ENCODE peak calls at places on chromosome 19, in seven cellular contexts. R is effector memory CD4-positive, alpha-beta T cell; T is breast epithelium; V is Peyer's patch; G is neural progenitor cell; C is upper lobe of right lung; O is HL-60. D is an unnamed sample.

GRCh38 chr19:43446746-43447489 is 18.5 kb downstream of the LYPD3 start:
- DNase-seq in O (peak), T (peak), R (peak), C (peak), G (peak), V (peak), D (peak)

GRCh38 chr19:46298477-46299003 is 1.7 kb downstream of the HIF3A start:
- DNase-seq in G (no peak), R (no peak), O (no peak), T (no peak), C (no peak), V (peak), D (no peak)

GRCh38 chr19:16066611-16067104 is 9.6 kb upstream of the TPM4 start:
- DNase-seq in V (peak), O (peak), R (no peak), C (no peak), G (no peak), T (no peak), D (peak)

GRCh38 chr19:51566489-51567100 is 4.5 kb upstream of the ZNF175 start:
- DNase-seq in C (no peak), T (no peak), R (no peak), O (no peak), G (no peak), V (no peak), D (no peak)

GRCh38 chr19:35555301-35556005 is 8.0 kb downstream of the ATP4A start:
- DNase-seq in R (no peak), C (no peak), V (no peak), G (peak), O (no peak), T (no peak), D (peak)

GRCh38 chr19:16496613-16496983 is 404 bp downstream of the C19orf44 start:
- DNase-seq in C (peak), T (no peak), V (peak), O (no peak), R (no peak), G (no peak), D (no peak)

GRCh38 chr19:10000171-10000826 is 10.0 kb downstream of the COL5A3 start:
- DNase-seq in T (no peak), C (peak), R (peak), O (peak), V (peak), G (peak), D (peak)

GRCh38 chr19:19436137-19436691 is 30.7 kb downstream of the GATAD2A start:
- DNase-seq in V (no peak), T (no peak), O (no peak), C (no peak), G (peak), R (no peak), D (no peak)

GRCh38 chr19:13282486-13283065 is 132.4 kb downstream of the IER2 start:
- DNase-seq in T (no peak), V (no peak), C (no peak), O (no peak), G (no peak), R (no peak), D (no peak)

GRCh38 chr19:52695996-52696395 is 38.8 kb downstream of the ZNF611 start:
- DNase-seq in V (no peak), C (no peak), O (no peak), T (no peak), G (no peak), R (no peak), D (no peak)

GRCh38 chr19:37925212-37925611 is 18.2 kb downstream of the SIPA1L3 start:
- DNase-seq in G (no peak), T (no peak), R (no peak), O (no peak), V (no peak), C (no peak), D (no peak)

GRCh38 chr19:16367269-16367683 is 42.6 kb downstream of the KLF2 start:
- DNase-seq in C (no peak), O (peak), T (no peak), R (peak), V (no peak), G (no peak), D (no peak)

GRCh38 chr19:33420821-33421220 is 47.3 kb downstream of the CEBPG start:
- DNase-seq in G (no peak), O (no peak), T (no peak), R (no peak), V (no peak), C (no peak), D (no peak)

GRCh38 chr19:5217171-5217570 is 123.4 kb downstream of the PTPRS start:
- DNase-seq in O (no peak), V (no peak), G (no peak), R (no peak), C (no peak), T (no peak), D (no peak)

GRCh38 chr19:16349551-16350171 is 25.0 kb downstream of the KLF2 start:
- DNase-seq in G (no peak), R (no peak), V (no peak), C (no peak), O (no peak), T (no peak), D (no peak)

GRCh38 chr19:40141546-40141945 is 49.7 kb upstream of the MAP3K10 start:
- DNase-seq in R (no peak), C (no peak), O (no peak), V (no peak), T (no peak), G (no peak), D (no peak)

GRCh38 chr19:708154-709141 is at the start of gene PALM:
- DNase-seq in C (no peak), R (no peak), V (no peak), T (no peak), O (no peak), G (peak), D (no peak)

GRCh38 chr19:3670258-3670795 is 29.9 kb downstream of the PIP5K1C start:
- DNase-seq in G (peak), T (peak), O (no peak), C (no peak), R (no peak), V (no peak), D (peak)

GRCh38 chr19:57410748-57411671 is at the start of gene ZNF17:
- DNase-seq in R (peak), G (peak), O (peak), V (peak), T (peak), C (peak), D (peak)

GRCh38 chr19:38971672-38972071 is 3.9 kb downstream of the FBXO17 start:
- DNase-seq in R (no peak), C (no peak), V (no peak), O (no peak), T (no peak), G (no peak), D (no peak)
- H3K4me3 ChIP-seq in R (no peak), C (no peak), V (no peak), O (no peak), T (no peak), G (no peak), D (no peak)

GRCh38 chr19:42132030-42132628 is at the start of gene POU2F2:
- DNase-seq in G (peak), T (no peak), C (peak), O (no peak), V (peak), R (peak), D (no peak)
- H3K4me3 ChIP-seq in G (peak), T (peak), C (peak), O (peak), V (peak), R (peak), D (no peak)

GRCh38 chr19:11519138-11519537 is 9.8 kb downstream of the ECSIT start:
- DNase-seq in T (no peak), G (no peak), R (no peak), V (no peak), O (no peak), C (no peak), D (no peak)
- H3K4me3 ChIP-seq in T (no peak), G (no peak), R (no peak), V (no peak), O (no peak), C (no peak), D (no peak)

GRCh38 chr19:21483589-21484170 is 21.7 kb upstream of the ZNF429 start:
- DNase-seq in T (peak), O (peak), C (peak), V (no peak), R (peak), G (peak), D (peak)
- H3K4me3 ChIP-seq in T (no peak), O (peak), C (peak), V (peak), R (no peak), G (no peak), D (no peak)

GRCh38 chr19:1859319-1859718 is 4.1 kb downstream of the KLF16 start:
- DNase-seq in V (no peak), T (no peak), R (no peak), O (no peak), C (no peak), G (peak), D (no peak)
- H3K4me3 ChIP-seq in V (no peak), T (no peak), R (no peak), O (peak), C (no peak), G (peak), D (no peak)

DNA sequence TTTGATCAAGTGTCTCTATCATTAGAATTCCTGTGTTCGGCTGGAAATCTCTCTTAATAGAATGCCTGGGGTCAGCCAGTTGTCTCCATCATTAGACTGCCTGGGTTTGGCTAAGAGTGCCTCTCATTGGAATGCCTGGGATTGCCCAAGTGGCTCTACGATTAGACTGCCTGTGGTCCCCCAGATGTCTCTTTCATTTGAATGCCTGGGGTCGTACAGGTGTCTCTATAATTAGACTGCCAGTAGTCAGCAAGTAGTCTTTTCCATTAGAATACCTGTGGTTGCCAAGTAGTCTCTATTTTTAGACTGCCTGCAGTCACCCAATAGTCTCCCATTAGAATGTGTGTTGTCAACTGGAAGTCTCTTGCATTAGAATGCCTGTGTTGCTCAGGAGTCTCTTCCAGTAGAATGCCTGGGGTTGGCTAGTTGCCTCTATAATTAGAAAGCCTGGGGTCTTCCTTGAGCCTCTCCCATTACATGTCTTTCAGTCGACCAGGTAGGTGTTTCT is 1523.2 kb downstream of the UQCRFS1 start:
- DNase-seq in C (no peak), V (no peak), T (no peak), O (no peak), R (no peak), G (no peak), D (no peak)
- H3K4me3 ChIP-seq in C (no peak), V (no peak), T (no peak), O (no peak), R (no peak), G (no peak), D (no peak)

GRCh38 chr19:30254789-30255188 is 117.4 kb upstream of the ZNF536 start:
- DNase-seq in G (no peak), R (no peak), T (no peak), O (no peak), V (no peak), C (no peak), D (no peak)

GRCh38 chr19:30253581-30253996 is 118.6 kb upstream of the ZNF536 start:
- DNase-seq in T (no peak), O (no peak), C (no peak), G (peak), V (no peak), R (no peak), D (no peak)

GRCh38 chr19:30249911-30250310 is 122.3 kb upstream of the ZNF536 start:
- DNase-seq in V (no peak), T (no peak), C (no peak), O (no peak), G (no peak), R (no peak), D (no peak)

GRCh38 chr19:30254214-30254613 is 118.0 kb upstream of the ZNF536 start:
- DNase-seq in V (no peak), R (no peak), G (no peak), C (no peak), O (no peak), T (no peak), D (no peak)

GRCh38 chr19:30252214-30252613 is 120.0 kb upstream of the ZNF536 start:
- DNase-seq in R (no peak), V (no peak), T (no peak), G (no peak), C (no peak), O (no peak), D (no peak)
- H3K4me3 ChIP-seq in R (no peak), V (no peak), T (no peak), G (no peak), C (no peak), O (no peak), D (no peak)

DNA sequence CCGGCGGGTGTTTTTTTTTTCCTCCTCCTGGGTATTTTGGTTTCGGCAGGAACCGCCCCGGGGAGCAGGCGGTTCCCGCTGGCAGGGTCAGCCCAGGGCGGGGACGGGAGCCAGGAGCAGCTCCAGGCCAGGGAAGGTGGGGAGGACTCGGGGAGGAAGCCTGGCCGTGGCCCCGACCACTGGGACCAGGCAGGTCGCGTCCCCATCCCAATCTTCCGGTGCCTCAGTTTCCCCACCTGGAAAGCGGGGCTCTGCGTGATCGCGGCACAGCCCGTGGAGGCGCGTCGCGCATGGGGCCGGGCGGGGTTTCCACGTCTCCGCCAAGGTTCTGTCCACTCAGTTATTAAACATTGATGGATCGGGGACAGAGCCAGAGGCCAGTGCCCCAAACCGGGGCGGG is 34.8 kb downstream of the IL12RB1 start:
- DNase-seq in T (no peak), R (no peak), C (no peak), G (no peak), O (no peak), V (no peak), D (no peak)
- H3K4me3 ChIP-seq in T (no peak), R (no peak), C (peak), G (no peak), O (no peak), V (no peak), D (no peak)

D was measured in SJCRH30.